ENCODE peak calls at places on chromosomes 16 and 17, in nine cellular contexts. One of them, this sample, is unnamed.

GRCh38 chr17:76095943-76096342 is 7.6 kb downstream of the EXOC7 start:
- DNase-seq in stimulated activated CD4-positive, alpha-beta T cell treated with anti-CD3 and anti-CD28 coated beads, Interleukin-15, amount 100 ng/mL, for 1 hour: no peak
- DNase-seq in HFFc6: no peak
- DNase-seq in CD4-positive, alpha-beta T cell: no peak
- DNase-seq in lower leg skin: no peak
- DNase-seq in NCI-H1092: no peak
- DNase-seq in IMR-90: no peak
- DNase-seq in effector memory CD8-positive, alpha-beta T cell: no peak
- DNase-seq in prostate gland: no peak
- DNase-seq in this sample: no peak

GRCh38 chr16:3101841-3102470 is 2.9 kb upstream of the ZSCAN10 start:
- DNase-seq in NCI-H1092: no peak
- DNase-seq in lower leg skin: no peak
- DNase-seq in effector memory CD8-positive, alpha-beta T cell: no peak
- DNase-seq in CD4-positive, alpha-beta T cell: peak
- DNase-seq in IMR-90: no peak
- DNase-seq in HFFc6: no peak
- DNase-seq in prostate gland: no peak
- DNase-seq in stimulated activated CD4-positive, alpha-beta T cell treated with anti-CD3 and anti-CD28 coated beads, Interleukin-15, amount 100 ng/mL, for 1 hour: no peak
- DNase-seq in this sample: no peak

GRCh38 chr16:84607694-84608093 is 10.2 kb downstream of the COTL1 start:
- DNase-seq in CD4-positive, alpha-beta T cell: no peak
- DNase-seq in IMR-90: no peak
- DNase-seq in stimulated activated CD4-positive, alpha-beta T cell treated with anti-CD3 and anti-CD28 coated beads, Interleukin-15, amount 100 ng/mL, for 1 hour: no peak
- DNase-seq in NCI-H1092: no peak
- DNase-seq in prostate gland: no peak
- DNase-seq in effector memory CD8-positive, alpha-beta T cell: no peak
- DNase-seq in HFFc6: no peak
- DNase-seq in lower leg skin: no peak
- DNase-seq in this sample: no peak

GRCh38 chr16:80803341-80804060 is 897 bp downstream of the CDYL2 start:
- DNase-seq in prostate gland: peak
- DNase-seq in effector memory CD8-positive, alpha-beta T cell: peak
- DNase-seq in HFFc6: no peak
- DNase-seq in NCI-H1092: no peak
- DNase-seq in IMR-90: no peak
- DNase-seq in lower leg skin: no peak
- DNase-seq in stimulated activated CD4-positive, alpha-beta T cell treated with anti-CD3 and anti-CD28 coated beads, Interleukin-15, amount 100 ng/mL, for 1 hour: peak
- DNase-seq in CD4-positive, alpha-beta T cell: peak
- DNase-seq in this sample: no peak

GRCh38 chr16:86502856-86503748 is 7.2 kb upstream of the FOXF1 start:
- DNase-seq in stimulated activated CD4-positive, alpha-beta T cell treated with anti-CD3 and anti-CD28 coated beads, Interleukin-15, amount 100 ng/mL, for 1 hour: no peak
- DNase-seq in CD4-positive, alpha-beta T cell: no peak
- DNase-seq in NCI-H1092: no peak
- DNase-seq in prostate gland: no peak
- DNase-seq in lower leg skin: no peak
- DNase-seq in IMR-90: peak
- DNase-seq in effector memory CD8-positive, alpha-beta T cell: no peak
- DNase-seq in HFFc6: no peak
- DNase-seq in this sample: no peak

GRCh38 chr17:58231644-58232043 is 6.7 kb upstream of the LPO start:
- DNase-seq in HFFc6: peak
- DNase-seq in CD4-positive, alpha-beta T cell: no peak
- DNase-seq in prostate gland: no peak
- DNase-seq in IMR-90: peak
- DNase-seq in NCI-H1092: no peak
- DNase-seq in effector memory CD8-positive, alpha-beta T cell: no peak
- DNase-seq in stimulated activated CD4-positive, alpha-beta T cell treated with anti-CD3 and anti-CD28 coated beads, Interleukin-15, amount 100 ng/mL, for 1 hour: no peak
- DNase-seq in lower leg skin: no peak
- DNase-seq in this sample: no peak

GRCh38 chr17:72102366-72102765 is 18.5 kb upstream of the SOX9 start:
- DNase-seq in stimulated activated CD4-positive, alpha-beta T cell treated with anti-CD3 and anti-CD28 coated beads, Interleukin-15, amount 100 ng/mL, for 1 hour: no peak
- DNase-seq in lower leg skin: no peak
- DNase-seq in effector memory CD8-positive, alpha-beta T cell: no peak
- DNase-seq in prostate gland: no peak
- DNase-seq in HFFc6: no peak
- DNase-seq in CD4-positive, alpha-beta T cell: no peak
- DNase-seq in NCI-H1092: no peak
- DNase-seq in IMR-90: no peak
- DNase-seq in this sample: no peak

GRCh38 chr17:32783602-32784001 is 93.3 kb downstream of the MYO1D start:
- DNase-seq in CD4-positive, alpha-beta T cell: no peak
- DNase-seq in effector memory CD8-positive, alpha-beta T cell: no peak
- DNase-seq in IMR-90: peak
- DNase-seq in prostate gland: peak
- DNase-seq in lower leg skin: no peak
- DNase-seq in stimulated activated CD4-positive, alpha-beta T cell treated with anti-CD3 and anti-CD28 coated beads, Interleukin-15, amount 100 ng/mL, for 1 hour: no peak
- DNase-seq in HFFc6: peak
- DNase-seq in NCI-H1092: peak
- DNase-seq in this sample: no peak

GRCh38 chr17:50638572-50638850 is 3.8 kb downstream of the ABCC3 start:
- DNase-seq in HFFc6: peak
- DNase-seq in NCI-H1092: no peak
- DNase-seq in stimulated activated CD4-positive, alpha-beta T cell treated with anti-CD3 and anti-CD28 coated beads, Interleukin-15, amount 100 ng/mL, for 1 hour: no peak
- DNase-seq in lower leg skin: no peak
- DNase-seq in effector memory CD8-positive, alpha-beta T cell: no peak
- DNase-seq in prostate gland: no peak
- DNase-seq in CD4-positive, alpha-beta T cell: no peak
- DNase-seq in IMR-90: peak
- DNase-seq in this sample: no peak

GRCh38 chr16:72093448-72094265 is at the start of the genes DHX38 and TXNL4B:
- DNase-seq in CD4-positive, alpha-beta T cell: peak
- DNase-seq in NCI-H1092: peak
- DNase-seq in prostate gland: peak
- DNase-seq in IMR-90: peak
- DNase-seq in lower leg skin: peak
- DNase-seq in HFFc6: peak
- DNase-seq in effector memory CD8-positive, alpha-beta T cell: peak
- DNase-seq in stimulated activated CD4-positive, alpha-beta T cell treated with anti-CD3 and anti-CD28 coated beads, Interleukin-15, amount 100 ng/mL, for 1 hour: peak
- DNase-seq in this sample: peak

GRCh38 chr17:3762922-3763776 is 37.8 kb downstream of the ITGAE start:
- DNase-seq in effector memory CD8-positive, alpha-beta T cell: peak
- DNase-seq in prostate gland: no peak
- DNase-seq in IMR-90: no peak
- DNase-seq in stimulated activated CD4-positive, alpha-beta T cell treated with anti-CD3 and anti-CD28 coated beads, Interleukin-15, amount 100 ng/mL, for 1 hour: no peak
- DNase-seq in NCI-H1092: no peak
- DNase-seq in CD4-positive, alpha-beta T cell: no peak
- DNase-seq in lower leg skin: no peak
- DNase-seq in HFFc6: no peak
- DNase-seq in this sample: no peak

GRCh38 chr17:80937501-80938356 is 53.9 kb upstream of the CHMP6 start:
- DNase-seq in IMR-90: no peak
- DNase-seq in prostate gland: no peak
- DNase-seq in CD4-positive, alpha-beta T cell: no peak
- DNase-seq in NCI-H1092: no peak
- DNase-seq in stimulated activated CD4-positive, alpha-beta T cell treated with anti-CD3 and anti-CD28 coated beads, Interleukin-15, amount 100 ng/mL, for 1 hour: no peak
- DNase-seq in HFFc6: no peak
- DNase-seq in lower leg skin: no peak
- DNase-seq in effector memory CD8-positive, alpha-beta T cell: no peak
- DNase-seq in this sample: no peak

GRCh38 chr17:60087882-60088669 is 9.4 kb upstream of the HEATR6 start:
- DNase-seq in HFFc6: peak
- DNase-seq in NCI-H1092: no peak
- DNase-seq in CD4-positive, alpha-beta T cell: no peak
- DNase-seq in IMR-90: no peak
- DNase-seq in effector memory CD8-positive, alpha-beta T cell: no peak
- DNase-seq in prostate gland: no peak
- DNase-seq in stimulated activated CD4-positive, alpha-beta T cell treated with anti-CD3 and anti-CD28 coated beads, Interleukin-15, amount 100 ng/mL, for 1 hour: no peak
- DNase-seq in lower leg skin: no peak
- DNase-seq in this sample: peak

GRCh38 chr17:66777689-66778225 is 57.2 kb upstream of the CACNG5 start:
- DNase-seq in lower leg skin: no peak
- DNase-seq in prostate gland: no peak
- DNase-seq in NCI-H1092: no peak
- DNase-seq in IMR-90: peak
- DNase-seq in stimulated activated CD4-positive, alpha-beta T cell treated with anti-CD3 and anti-CD28 coated beads, Interleukin-15, amount 100 ng/mL, for 1 hour: no peak
- DNase-seq in effector memory CD8-positive, alpha-beta T cell: no peak
- DNase-seq in HFFc6: no peak
- DNase-seq in CD4-positive, alpha-beta T cell: no peak
- DNase-seq in this sample: no peak

GRCh38 chr16:59988591-59988990 is 1254.5 kb upstream of the GOT2 start:
- DNase-seq in effector memory CD8-positive, alpha-beta T cell: no peak
- DNase-seq in lower leg skin: no peak
- DNase-seq in prostate gland: no peak
- DNase-seq in CD4-positive, alpha-beta T cell: no peak
- DNase-seq in NCI-H1092: no peak
- DNase-seq in IMR-90: no peak
- DNase-seq in stimulated activated CD4-positive, alpha-beta T cell treated with anti-CD3 and anti-CD28 coated beads, Interleukin-15, amount 100 ng/mL, for 1 hour: no peak
- DNase-seq in HFFc6: no peak
- DNase-seq in this sample: no peak

GRCh38 chr17:39600469-39601009 is 7.2 kb downstream of the NEUROD2 start:
- DNase-seq in IMR-90: no peak
- DNase-seq in effector memory CD8-positive, alpha-beta T cell: no peak
- DNase-seq in CD4-positive, alpha-beta T cell: no peak
- DNase-seq in prostate gland: no peak
- DNase-seq in NCI-H1092: no peak
- DNase-seq in lower leg skin: no peak
- DNase-seq in HFFc6: no peak
- DNase-seq in stimulated activated CD4-positive, alpha-beta T cell treated with anti-CD3 and anti-CD28 coated beads, Interleukin-15, amount 100 ng/mL, for 1 hour: no peak
- DNase-seq in this sample: no peak

GRCh38 chr16:51148674-51149228 is 2.3 kb downstream of the SALL1 start:
- DNase-seq in NCI-H1092: no peak
- DNase-seq in prostate gland: no peak
- DNase-seq in HFFc6: no peak
- DNase-seq in stimulated activated CD4-positive, alpha-beta T cell treated with anti-CD3 and anti-CD28 coated beads, Interleukin-15, amount 100 ng/mL, for 1 hour: no peak
- DNase-seq in effector memory CD8-positive, alpha-beta T cell: no peak
- DNase-seq in lower leg skin: no peak
- DNase-seq in IMR-90: no peak
- DNase-seq in CD4-positive, alpha-beta T cell: no peak
- DNase-seq in this sample: no peak

GRCh38 chr17:28946239-28946638 is 5.1 kb downstream of the PHF12 start:
- DNase-seq in stimulated activated CD4-positive, alpha-beta T cell treated with anti-CD3 and anti-CD28 coated beads, Interleukin-15, amount 100 ng/mL, for 1 hour: no peak
- DNase-seq in prostate gland: peak
- DNase-seq in CD4-positive, alpha-beta T cell: no peak
- DNase-seq in NCI-H1092: no peak
- DNase-seq in lower leg skin: no peak
- DNase-seq in effector memory CD8-positive, alpha-beta T cell: no peak
- DNase-seq in IMR-90: peak
- DNase-seq in HFFc6: peak
- DNase-seq in this sample: no peak

GRCh38 chr17:65750678-65751077 is 189.2 kb upstream of the AXIN2 start:
- DNase-seq in CD4-positive, alpha-beta T cell: peak
- DNase-seq in lower leg skin: peak
- DNase-seq in HFFc6: peak
- DNase-seq in effector memory CD8-positive, alpha-beta T cell: peak
- DNase-seq in NCI-H1092: peak
- DNase-seq in IMR-90: peak
- DNase-seq in stimulated activated CD4-positive, alpha-beta T cell treated with anti-CD3 and anti-CD28 coated beads, Interleukin-15, amount 100 ng/mL, for 1 hour: peak
- DNase-seq in prostate gland: peak
- DNase-seq in this sample: no peak

GRCh38 chr17:7703584-7704574 is 1.1 kb upstream of the EFNB3 start:
- DNase-seq in HFFc6: no peak
- DNase-seq in stimulated activated CD4-positive, alpha-beta T cell treated with anti-CD3 and anti-CD28 coated beads, Interleukin-15, amount 100 ng/mL, for 1 hour: no peak
- DNase-seq in IMR-90: no peak
- DNase-seq in effector memory CD8-positive, alpha-beta T cell: no peak
- DNase-seq in lower leg skin: no peak
- DNase-seq in NCI-H1092: peak
- DNase-seq in prostate gland: no peak
- DNase-seq in CD4-positive, alpha-beta T cell: no peak
- DNase-seq in this sample: no peak

GRCh38 chr17:83203472-83204221 is 124.2 kb downstream of the METRNL start:
- DNase-seq in NCI-H1092: no peak
- DNase-seq in prostate gland: peak
- DNase-seq in effector memory CD8-positive, alpha-beta T cell: peak
- DNase-seq in CD4-positive, alpha-beta T cell: no peak
- DNase-seq in lower leg skin: peak
- DNase-seq in IMR-90: no peak
- DNase-seq in HFFc6: no peak
- DNase-seq in stimulated activated CD4-positive, alpha-beta T cell treated with anti-CD3 and anti-CD28 coated beads, Interleukin-15, amount 100 ng/mL, for 1 hour: no peak
- DNase-seq in this sample: no peak

GRCh38 chr17:58970966-58971575 is 135.6 kb downstream of the TRIM37 start:
- DNase-seq in CD4-positive, alpha-beta T cell: no peak
- DNase-seq in lower leg skin: no peak
- DNase-seq in IMR-90: peak
- DNase-seq in stimulated activated CD4-positive, alpha-beta T cell treated with anti-CD3 and anti-CD28 coated beads, Interleukin-15, amount 100 ng/mL, for 1 hour: no peak
- DNase-seq in prostate gland: no peak
- DNase-seq in NCI-H1092: no peak
- DNase-seq in HFFc6: peak
- DNase-seq in effector memory CD8-positive, alpha-beta T cell: no peak
- DNase-seq in this sample: no peak